ENCODE peak calls at places on chromosome 13, in nine cellular contexts. Y, M, B, X, E, W, S, P and T are unnamed samples.
A peak's percentile ranks its signal among the peaks of the same experiment; 100 is the strongest.

GRCh38 chr13:43269037-43269476 is 245.7 kb downstream of the DNAJC15 start:
- DNase-seq in Y (peak; percentile 98), M (peak; percentile 98), B (peak; percentile 97), X (peak; percentile 78), E (no peak), W (no peak), S (no peak), P (no peak), T (peak; percentile 81)

GRCh38 chr13:23771966-23772365 is 117.2 kb downstream of the MIPEP start:
- DNase-seq in Y (no peak), M (peak; percentile 19), B (no peak), X (peak; percentile 62), E (no peak), W (no peak), S (no peak), P (no peak), T (no peak)

GRCh38 chr13:50575138-50575537 is 268.4 kb downstream of the DLEU7 start:
- DNase-seq in Y (no peak), M (no peak), B (no peak), X (no peak), E (no peak), W (no peak), S (no peak), P (no peak), T (no peak)

GRCh38 chr13:31629085-31629785 is 110.1 kb upstream of the RXFP2 start:
- DNase-seq in Y (no peak), M (peak; percentile 27), B (peak; percentile 31), X (no peak), E (peak; percentile 14), W (no peak), S (no peak), P (no peak), T (no peak)

GRCh38 chr13:22561581-22561980 is 619.2 kb upstream of the SGCG start:
- DNase-seq in Y (no peak), M (no peak), B (no peak), X (no peak), E (no peak), W (no peak), S (no peak), P (no peak), T (no peak)

GRCh38 chr13:72246396-72246795 is 379.4 kb upstream of the DACH1 start:
- DNase-seq in Y (no peak), M (no peak), B (no peak), X (no peak), E (no peak), W (no peak), S (no peak), P (no peak), T (no peak)

GRCh38 chr13:30398601-30399072 is 23.7 kb upstream of the UBE2L5 start:
- DNase-seq in Y (peak; percentile 32), M (no peak), B (peak; percentile 21), X (no peak), E (no peak), W (no peak), S (no peak), P (no peak), T (no peak)

GRCh38 chr13:90545070-90545840 is 802.2 kb upstream of the MIR17HG start:
- DNase-seq in Y (no peak), M (no peak), B (peak; percentile 22), X (no peak), E (peak; percentile 18), W (no peak), S (no peak), P (no peak), T (no peak)

GRCh38 chr13:113863511-113864302 is at the start of gene GAS6:
- DNase-seq in Y (peak; percentile 49), M (peak; percentile 21), B (peak; percentile 35), X (no peak), E (peak; percentile 48), W (peak; percentile 37), S (peak; percentile 80), P (peak; percentile 45), T (no peak)

GRCh38 chr13:20019033-20019432 is 60.5 kb downstream of the ZMYM2 start:
- DNase-seq in Y (no peak), M (no peak), B (no peak), X (no peak), E (no peak), W (no peak), S (no peak), P (no peak), T (no peak)

GRCh38 chr13:45364876-45365557 is 24.0 kb upstream of the TPT1 start:
- DNase-seq in Y (no peak), M (no peak), B (no peak), X (no peak), E (no peak), W (no peak), S (no peak), P (peak; percentile 21), T (no peak)

GRCh38 chr13:91355826-91356710 is 8.6 kb downstream of the MIR17HG start:
- DNase-seq in Y (no peak), M (no peak), B (no peak), X (no peak), E (no peak), W (no peak), S (no peak), P (no peak), T (no peak)

GRCh38 chr13:60583911-60584753 is 187.1 kb downstream of the TDRD3 start:
- DNase-seq in Y (peak; percentile 90), M (peak; percentile 58), B (peak; percentile 66), X (no peak), E (no peak), W (no peak), S (peak; percentile 27), P (peak; percentile 13), T (no peak)

GRCh38 chr13:38223093-38223492 is 126.6 kb upstream of the UFM1 start:
- DNase-seq in Y (no peak), M (peak; percentile 29), B (peak; percentile 60), X (no peak), E (peak; percentile 3), W (no peak), S (peak; percentile 24), P (no peak), T (no peak)

GRCh38 chr13:100513171-100513570 is 75.4 kb downstream of the GGACT start:
- DNase-seq in Y (no peak), M (no peak), B (no peak), X (no peak), E (no peak), W (no peak), S (no peak), P (no peak), T (no peak)

GRCh38 chr13:113220141-113220598 is 10.8 kb downstream of the CUL4A start:
- DNase-seq in Y (no peak), M (no peak), B (no peak), X (no peak), E (no peak), W (no peak), S (no peak), P (no peak), T (no peak)

GRCh38 chr13:107807306-107808073 is 407.8 kb downstream of the LIG4 start:
- DNase-seq in Y (no peak), M (no peak), B (peak; percentile 25), X (no peak), E (peak; percentile 86), W (no peak), S (no peak), P (no peak), T (no peak)

GRCh38 chr13:32284927-32285632 is 30.1 kb downstream of the ZAR1L start:
- DNase-seq in Y (peak; percentile 24), M (peak; percentile 65), B (peak; percentile 94), X (no peak), E (peak; percentile 58), W (no peak), S (peak; percentile 49), P (no peak), T (no peak)

GRCh38 chr13:39602614-39603366 is at the start of gene LHFPL6:
- DNase-seq in Y (peak; percentile 79), M (peak; percentile 80), B (peak; percentile 81), X (no peak), E (peak; percentile 85), W (peak; percentile 79), S (peak; percentile 84), P (peak; percentile 69), T (no peak)

GRCh38 chr13:30744056-30744684 is 8.8 kb downstream of the ALOX5AP start:
- DNase-seq in Y (no peak), M (peak; percentile 60), B (no peak), X (no peak), E (no peak), W (no peak), S (no peak), P (peak; percentile 15), T (no peak)

GRCh38 chr13:61414686-61415664 is 674 bp downstream of the PCDH20 start:
- DNase-seq in Y (no peak), M (peak; percentile 47), B (peak; percentile 18), X (no peak), E (no peak), W (no peak), S (peak; percentile 88), P (peak; percentile 65), T (no peak)

GRCh38 chr13:72384879-72385278 is 342.6 kb downstream of the MZT1 start:
- DNase-seq in Y (peak; percentile 54), M (peak; percentile 60), B (peak; percentile 71), X (peak; percentile 24), E (no peak), W (no peak), S (no peak), P (no peak), T (no peak)

GRCh38 chr13:37656247-37656940 is 57.8 kb upstream of the POSTN start:
- DNase-seq in Y (peak; percentile 64), M (peak; percentile 96), B (peak; percentile 95), X (peak; percentile 89), E (peak; percentile 5), W (no peak), S (no peak), P (no peak), T (peak; percentile 39)

GRCh38 chr13:82356667-82357066 is 1525.6 kb downstream of the SLITRK1 start:
- DNase-seq in Y (peak; percentile 31), M (peak; percentile 55), B (peak; percentile 31), X (no peak), E (no peak), W (no peak), S (no peak), P (no peak), T (no peak)

GRCh38 chr13:76934671-76935070 is 13.6 kb upstream of the ACOD1 start:
- DNase-seq in Y (peak; percentile 36), M (peak; percentile 11), B (no peak), X (no peak), E (no peak), W (no peak), S (no peak), P (no peak), T (no peak)

GRCh38 chr13:96090240-96091101 is 564 bp downstream of the HS6ST3 start:
- DNase-seq in Y (peak; percentile 5), M (no peak), B (no peak), X (no peak), E (peak; percentile 24), W (no peak), S (peak; percentile 70), P (no peak), T (no peak)

GRCh38 chr13:41970918-41971317 is 10.0 kb upstream of the VWA8 start:
- DNase-seq in Y (no peak), M (no peak), B (no peak), X (no peak), E (no peak), W (no peak), S (no peak), P (no peak), T (no peak)

GRCh38 chr13:30194906-30195305 is 112.4 kb downstream of the KATNAL1 start:
- DNase-seq in Y (no peak), M (no peak), B (peak; percentile 35), X (no peak), E (no peak), W (no peak), S (no peak), P (no peak), T (no peak)

GRCh38 chr13:32229443-32229842 is 85.7 kb downstream of the ZAR1L start:
- DNase-seq in Y (no peak), M (no peak), B (no peak), X (no peak), E (peak; percentile 39), W (no peak), S (no peak), P (no peak), T (no peak)

GRCh38 chr13:98992355-98992754 is 14.5 kb upstream of the DOCK9 start:
- DNase-seq in Y (no peak), M (no peak), B (no peak), X (no peak), E (no peak), W (no peak), S (no peak), P (no peak), T (no peak)

GRCh38 chr13:30020726-30021312 is 170.4 kb upstream of the UBL3 start:
- DNase-seq in Y (no peak), M (no peak), B (no peak), X (no peak), E (no peak), W (no peak), S (no peak), P (no peak), T (no peak)